ENCODE peak calls at places on chromosomes 6 and 20, in six cellular contexts. One of them, this sample, is unnamed.

GRCh38 chr20:33443006-33443511 is 504 bp downstream of the SNTA1 start:
- DNase-seq in germinal center: peak
- DNase-seq in nephron progenitor cell: no peak
- DNase-seq in NCI-H1092 treated with DMSO at 0.1 percent for 48 hours: peak
- DNase-seq in bronchial epithelial cell: no peak
- DNase-seq in activated CD8-positive, alpha-beta memory T cell treated with anti-CD3 and anti-CD28 coated beads, Interleukin-2, amount 50 U/mL, for 48 hours: peak
- DNase-seq in this sample: no peak

GRCh38 chr6:33191383-33192104 is 723 bp downstream of the COL11A2 start:
- DNase-seq in germinal center: no peak
- DNase-seq in nephron progenitor cell: peak
- DNase-seq in NCI-H1092 treated with DMSO at 0.1 percent for 48 hours: no peak
- DNase-seq in bronchial epithelial cell: no peak
- DNase-seq in activated CD8-positive, alpha-beta memory T cell treated with anti-CD3 and anti-CD28 coated beads, Interleukin-2, amount 50 U/mL, for 48 hours: no peak
- DNase-seq in this sample: no peak

GRCh38 chr20:37314617-37315292 is 25.3 kb downstream of the MANBAL start:
- DNase-seq in germinal center: no peak
- DNase-seq in nephron progenitor cell: no peak
- DNase-seq in NCI-H1092 treated with DMSO at 0.1 percent for 48 hours: no peak
- DNase-seq in bronchial epithelial cell: no peak
- DNase-seq in activated CD8-positive, alpha-beta memory T cell treated with anti-CD3 and anti-CD28 coated beads, Interleukin-2, amount 50 U/mL, for 48 hours: no peak
- DNase-seq in this sample: no peak

GRCh38 chr20:62219992-62220665 is at the start of gene HRH3:
- DNase-seq in germinal center: peak
- DNase-seq in nephron progenitor cell: peak
- DNase-seq in NCI-H1092 treated with DMSO at 0.1 percent for 48 hours: peak
- DNase-seq in bronchial epithelial cell: no peak
- DNase-seq in activated CD8-positive, alpha-beta memory T cell treated with anti-CD3 and anti-CD28 coated beads, Interleukin-2, amount 50 U/mL, for 48 hours: peak
- DNase-seq in this sample: no peak

GRCh38 chr6:163533443-163533842 is 118.9 kb downstream of the QKI start:
- DNase-seq in germinal center: no peak
- DNase-seq in nephron progenitor cell: no peak
- DNase-seq in NCI-H1092 treated with DMSO at 0.1 percent for 48 hours: no peak
- DNase-seq in bronchial epithelial cell: peak
- DNase-seq in activated CD8-positive, alpha-beta memory T cell treated with anti-CD3 and anti-CD28 coated beads, Interleukin-2, amount 50 U/mL, for 48 hours: no peak
- DNase-seq in this sample: peak

GRCh38 chr6:158669145-158670035 is 19.5 kb downstream of the SYTL3 start:
- DNase-seq in germinal center: no peak
- DNase-seq in nephron progenitor cell: no peak
- DNase-seq in NCI-H1092 treated with DMSO at 0.1 percent for 48 hours: no peak
- DNase-seq in bronchial epithelial cell: peak
- DNase-seq in activated CD8-positive, alpha-beta memory T cell treated with anti-CD3 and anti-CD28 coated beads, Interleukin-2, amount 50 U/mL, for 48 hours: peak
- DNase-seq in this sample: no peak

GRCh38 chr6:142786476-142786875 is 158.5 kb downstream of the HIVEP2 start:
- DNase-seq in germinal center: no peak
- DNase-seq in nephron progenitor cell: no peak
- DNase-seq in NCI-H1092 treated with DMSO at 0.1 percent for 48 hours: no peak
- DNase-seq in bronchial epithelial cell: peak
- DNase-seq in activated CD8-positive, alpha-beta memory T cell treated with anti-CD3 and anti-CD28 coated beads, Interleukin-2, amount 50 U/mL, for 48 hours: no peak
- DNase-seq in this sample: no peak

GRCh38 chr6:78489874-78490273 is 377.5 kb upstream of the IRAK1BP1 start:
- DNase-seq in germinal center: no peak
- DNase-seq in nephron progenitor cell: no peak
- DNase-seq in NCI-H1092 treated with DMSO at 0.1 percent for 48 hours: no peak
- DNase-seq in bronchial epithelial cell: peak
- DNase-seq in activated CD8-positive, alpha-beta memory T cell treated with anti-CD3 and anti-CD28 coated beads, Interleukin-2, amount 50 U/mL, for 48 hours: no peak
- DNase-seq in this sample: no peak

GRCh38 chr6:78436335-78436734 is 431.0 kb upstream of the IRAK1BP1 start:
- DNase-seq in germinal center: no peak
- DNase-seq in nephron progenitor cell: no peak
- DNase-seq in NCI-H1092 treated with DMSO at 0.1 percent for 48 hours: no peak
- DNase-seq in bronchial epithelial cell: peak
- DNase-seq in activated CD8-positive, alpha-beta memory T cell treated with anti-CD3 and anti-CD28 coated beads, Interleukin-2, amount 50 U/mL, for 48 hours: no peak
- DNase-seq in this sample: no peak

GRCh38 chr6:15861486-15861885 is 198.7 kb upstream of the DTNBP1 start:
- DNase-seq in germinal center: no peak
- DNase-seq in nephron progenitor cell: no peak
- DNase-seq in NCI-H1092 treated with DMSO at 0.1 percent for 48 hours: no peak
- DNase-seq in bronchial epithelial cell: no peak
- DNase-seq in activated CD8-positive, alpha-beta memory T cell treated with anti-CD3 and anti-CD28 coated beads, Interleukin-2, amount 50 U/mL, for 48 hours: no peak
- DNase-seq in this sample: no peak

GRCh38 chr6:119481981-119482380 is 132.4 kb upstream of the MAN1A1 start:
- DNase-seq in germinal center: no peak
- DNase-seq in nephron progenitor cell: no peak
- DNase-seq in NCI-H1092 treated with DMSO at 0.1 percent for 48 hours: no peak
- DNase-seq in bronchial epithelial cell: no peak
- DNase-seq in activated CD8-positive, alpha-beta memory T cell treated with anti-CD3 and anti-CD28 coated beads, Interleukin-2, amount 50 U/mL, for 48 hours: no peak
- DNase-seq in this sample: no peak

GRCh38 chr20:64113796-64114355 is 6.5 kb upstream of the NPBWR2 start:
- DNase-seq in germinal center: no peak
- DNase-seq in nephron progenitor cell: no peak
- DNase-seq in NCI-H1092 treated with DMSO at 0.1 percent for 48 hours: no peak
- DNase-seq in bronchial epithelial cell: no peak
- DNase-seq in activated CD8-positive, alpha-beta memory T cell treated with anti-CD3 and anti-CD28 coated beads, Interleukin-2, amount 50 U/mL, for 48 hours: no peak
- DNase-seq in this sample: no peak

GRCh38 chr20:6704132-6704861 is 63.2 kb upstream of the BMP2 start:
- DNase-seq in germinal center: no peak
- DNase-seq in nephron progenitor cell: no peak
- DNase-seq in NCI-H1092 treated with DMSO at 0.1 percent for 48 hours: no peak
- DNase-seq in bronchial epithelial cell: peak
- DNase-seq in activated CD8-positive, alpha-beta memory T cell treated with anti-CD3 and anti-CD28 coated beads, Interleukin-2, amount 50 U/mL, for 48 hours: no peak
- DNase-seq in this sample: no peak

GRCh38 chr20:51696304-51697118 is 71.7 kb downstream of the ATP9A start:
- DNase-seq in germinal center: no peak
- DNase-seq in nephron progenitor cell: no peak
- DNase-seq in NCI-H1092 treated with DMSO at 0.1 percent for 48 hours: peak
- DNase-seq in bronchial epithelial cell: peak
- DNase-seq in activated CD8-positive, alpha-beta memory T cell treated with anti-CD3 and anti-CD28 coated beads, Interleukin-2, amount 50 U/mL, for 48 hours: no peak
- DNase-seq in this sample: no peak

GRCh38 chr6:167116109-167116837 is 6.6 kb upstream of the CCR6 start:
- DNase-seq in germinal center: no peak
- DNase-seq in nephron progenitor cell: no peak
- DNase-seq in NCI-H1092 treated with DMSO at 0.1 percent for 48 hours: peak
- DNase-seq in bronchial epithelial cell: no peak
- DNase-seq in activated CD8-positive, alpha-beta memory T cell treated with anti-CD3 and anti-CD28 coated beads, Interleukin-2, amount 50 U/mL, for 48 hours: no peak
- DNase-seq in this sample: no peak

GRCh38 chr6:69580696-69581095 is 216.1 kb downstream of the LMBRD1 start:
- DNase-seq in germinal center: no peak
- DNase-seq in nephron progenitor cell: no peak
- DNase-seq in NCI-H1092 treated with DMSO at 0.1 percent for 48 hours: peak
- DNase-seq in bronchial epithelial cell: no peak
- DNase-seq in activated CD8-positive, alpha-beta memory T cell treated with anti-CD3 and anti-CD28 coated beads, Interleukin-2, amount 50 U/mL, for 48 hours: no peak
- DNase-seq in this sample: peak

GRCh38 chr20:48609491-48609978 is 218.3 kb downstream of the PREX1 start:
- DNase-seq in germinal center: no peak
- DNase-seq in nephron progenitor cell: no peak
- DNase-seq in NCI-H1092 treated with DMSO at 0.1 percent for 48 hours: no peak
- DNase-seq in bronchial epithelial cell: no peak
- DNase-seq in activated CD8-positive, alpha-beta memory T cell treated with anti-CD3 and anti-CD28 coated beads, Interleukin-2, amount 50 U/mL, for 48 hours: peak
- DNase-seq in this sample: no peak

GRCh38 chr6:55643868-55644267 is 64.9 kb upstream of the HMGCLL1 start:
- DNase-seq in germinal center: no peak
- DNase-seq in nephron progenitor cell: no peak
- DNase-seq in NCI-H1092 treated with DMSO at 0.1 percent for 48 hours: no peak
- DNase-seq in bronchial epithelial cell: peak
- DNase-seq in activated CD8-positive, alpha-beta memory T cell treated with anti-CD3 and anti-CD28 coated beads, Interleukin-2, amount 50 U/mL, for 48 hours: no peak
- DNase-seq in this sample: no peak

GRCh38 chr6:43932259-43932900 is 162.4 kb downstream of the VEGFA start:
- DNase-seq in germinal center: no peak
- DNase-seq in nephron progenitor cell: no peak
- DNase-seq in NCI-H1092 treated with DMSO at 0.1 percent for 48 hours: no peak
- DNase-seq in bronchial epithelial cell: no peak
- DNase-seq in activated CD8-positive, alpha-beta memory T cell treated with anti-CD3 and anti-CD28 coated beads, Interleukin-2, amount 50 U/mL, for 48 hours: no peak
- DNase-seq in this sample: no peak

GRCh38 chr6:42075159-42075838 is 25.0 kb downstream of the TAF8 start:
- DNase-seq in germinal center: peak
- DNase-seq in nephron progenitor cell: peak
- DNase-seq in NCI-H1092 treated with DMSO at 0.1 percent for 48 hours: peak
- DNase-seq in bronchial epithelial cell: peak
- DNase-seq in activated CD8-positive, alpha-beta memory T cell treated with anti-CD3 and anti-CD28 coated beads, Interleukin-2, amount 50 U/mL, for 48 hours: peak
- DNase-seq in this sample: peak

GRCh38 chr6:167153523-167153959 is 4.2 kb downstream of the GPR31 start:
- DNase-seq in germinal center: peak
- DNase-seq in nephron progenitor cell: no peak
- DNase-seq in NCI-H1092 treated with DMSO at 0.1 percent for 48 hours: no peak
- DNase-seq in bronchial epithelial cell: peak
- DNase-seq in activated CD8-positive, alpha-beta memory T cell treated with anti-CD3 and anti-CD28 coated beads, Interleukin-2, amount 50 U/mL, for 48 hours: no peak
- DNase-seq in this sample: no peak

GRCh38 chr6:90458353-90459224 is 128.3 kb downstream of the MAP3K7 start:
- DNase-seq in germinal center: peak
- DNase-seq in nephron progenitor cell: no peak
- DNase-seq in NCI-H1092 treated with DMSO at 0.1 percent for 48 hours: no peak
- DNase-seq in bronchial epithelial cell: peak
- DNase-seq in activated CD8-positive, alpha-beta memory T cell treated with anti-CD3 and anti-CD28 coated beads, Interleukin-2, amount 50 U/mL, for 48 hours: peak
- DNase-seq in this sample: no peak

GRCh38 chr6:91442342-91442741 is 855.5 kb upstream of the MAP3K7 start:
- DNase-seq in germinal center: no peak
- DNase-seq in nephron progenitor cell: no peak
- DNase-seq in NCI-H1092 treated with DMSO at 0.1 percent for 48 hours: no peak
- DNase-seq in bronchial epithelial cell: no peak
- DNase-seq in activated CD8-positive, alpha-beta memory T cell treated with anti-CD3 and anti-CD28 coated beads, Interleukin-2, amount 50 U/mL, for 48 hours: no peak
- DNase-seq in this sample: no peak

GRCh38 chr6:43680583-43681120 is 6.9 kb downstream of the MRPS18A start:
- DNase-seq in germinal center: no peak
- DNase-seq in nephron progenitor cell: no peak
- DNase-seq in NCI-H1092 treated with DMSO at 0.1 percent for 48 hours: no peak
- DNase-seq in bronchial epithelial cell: no peak
- DNase-seq in activated CD8-positive, alpha-beta memory T cell treated with anti-CD3 and anti-CD28 coated beads, Interleukin-2, amount 50 U/mL, for 48 hours: no peak
- DNase-seq in this sample: no peak

GRCh38 chr6:106643061-106643460 is 13.7 kb downstream of the QRSL1 start:
- DNase-seq in germinal center: no peak
- DNase-seq in nephron progenitor cell: no peak
- DNase-seq in NCI-H1092 treated with DMSO at 0.1 percent for 48 hours: no peak
- DNase-seq in bronchial epithelial cell: peak
- DNase-seq in activated CD8-positive, alpha-beta memory T cell treated with anti-CD3 and anti-CD28 coated beads, Interleukin-2, amount 50 U/mL, for 48 hours: no peak
- DNase-seq in this sample: no peak

GRCh38 chr6:161465403-161465802 is 191.5 kb upstream of the AGPAT4 start:
- DNase-seq in germinal center: no peak
- DNase-seq in nephron progenitor cell: no peak
- DNase-seq in NCI-H1092 treated with DMSO at 0.1 percent for 48 hours: no peak
- DNase-seq in bronchial epithelial cell: no peak
- DNase-seq in activated CD8-positive, alpha-beta memory T cell treated with anti-CD3 and anti-CD28 coated beads, Interleukin-2, amount 50 U/mL, for 48 hours: no peak
- DNase-seq in this sample: no peak

GRCh38 chr6:2480267-2480966 is 235.0 kb upstream of the GMDS start:
- DNase-seq in germinal center: no peak
- DNase-seq in nephron progenitor cell: no peak
- DNase-seq in NCI-H1092 treated with DMSO at 0.1 percent for 48 hours: peak
- DNase-seq in bronchial epithelial cell: no peak
- DNase-seq in activated CD8-positive, alpha-beta memory T cell treated with anti-CD3 and anti-CD28 coated beads, Interleukin-2, amount 50 U/mL, for 48 hours: no peak
- DNase-seq in this sample: no peak

GRCh38 chr6:70956451-70957283 is at the start of gene B3GAT2:
- DNase-seq in germinal center: no peak
- DNase-seq in nephron progenitor cell: peak
- DNase-seq in NCI-H1092 treated with DMSO at 0.1 percent for 48 hours: peak
- DNase-seq in bronchial epithelial cell: no peak
- DNase-seq in activated CD8-positive, alpha-beta memory T cell treated with anti-CD3 and anti-CD28 coated beads, Interleukin-2, amount 50 U/mL, for 48 hours: peak
- DNase-seq in this sample: peak

GRCh38 chr6:43242908-43243648 is at the start of gene TTBK1:
- DNase-seq in germinal center: peak
- DNase-seq in nephron progenitor cell: peak
- DNase-seq in NCI-H1092 treated with DMSO at 0.1 percent for 48 hours: peak
- DNase-seq in bronchial epithelial cell: no peak
- DNase-seq in activated CD8-positive, alpha-beta memory T cell treated with anti-CD3 and anti-CD28 coated beads, Interleukin-2, amount 50 U/mL, for 48 hours: peak
- DNase-seq in this sample: peak

GRCh38 chr6:132401120-132401940 is at the start of gene MOXD1:
- DNase-seq in germinal center: peak
- DNase-seq in nephron progenitor cell: peak
- DNase-seq in NCI-H1092 treated with DMSO at 0.1 percent for 48 hours: no peak
- DNase-seq in bronchial epithelial cell: no peak
- DNase-seq in activated CD8-positive, alpha-beta memory T cell treated with anti-CD3 and anti-CD28 coated beads, Interleukin-2, amount 50 U/mL, for 48 hours: peak
- DNase-seq in this sample: no peak

GRCh38 chr6:88455317-88455716 is 289.2 kb upstream of the CNR1 start:
- DNase-seq in germinal center: no peak
- DNase-seq in nephron progenitor cell: no peak
- DNase-seq in NCI-H1092 treated with DMSO at 0.1 percent for 48 hours: peak
- DNase-seq in bronchial epithelial cell: no peak
- DNase-seq in activated CD8-positive, alpha-beta memory T cell treated with anti-CD3 and anti-CD28 coated beads, Interleukin-2, amount 50 U/mL, for 48 hours: no peak
- DNase-seq in this sample: no peak

This sample was measured in NCI-H1694 treated with DMSO at 0.1 percent for 48 hours.